ENCODE peak calls at places on chromosomes 13 and 19, in four cellular contexts. Q, X, D and J are unnamed samples.

GRCh38 chr13:25167349-25167748 is 4.7 kb downstream of the AMER2 start:
- DNase-seq in Q (no peak), X (no peak), D (no peak), J (no peak)

GRCh38 chr13:98504371-98504963 is 72.4 kb downstream of the STK24 start:
- DNase-seq in Q (no peak), X (no peak), D (no peak), J (no peak)

GRCh38 chr19:30731596-30731995 is 359.4 kb downstream of the ZNF536 start:
- DNase-seq in Q (no peak), X (no peak), D (no peak), J (no peak)

GRCh38 chr19:3108775-3109174 is 14.6 kb downstream of the GNA11 start:
- DNase-seq in Q (peak), X (peak), D (peak), J (no peak)

GRCh38 chr13:110187501-110188161 is 119.3 kb downstream of the COL4A1 start:
- DNase-seq in Q (no peak), X (no peak), D (peak), J (no peak)

GRCh38 chr19:55158848-55159793 is 1.6 kb upstream of the TNNI3 start:
- DNase-seq in Q (no peak), X (no peak), D (peak), J (no peak)

GRCh38 chr13:32234914-32235313 is 80.2 kb downstream of the ZAR1L start:
- DNase-seq in Q (no peak), X (no peak), D (no peak), J (no peak)

GRCh38 chr19:6916952-6917351 is 29.6 kb downstream of the ADGRE1 start:
- DNase-seq in Q (no peak), X (no peak), D (no peak), J (no peak)

GRCh38 chr13:114049026-114049425 is 75.2 kb upstream of the C13orf46 start:
- DNase-seq in Q (no peak), X (no peak), D (no peak), J (no peak)

GRCh38 chr13:107586216-107586615 is 629.1 kb downstream of the LIG4 start:
- DNase-seq in Q (no peak), X (no peak), D (no peak), J (no peak)

GRCh38 chr19:15328312-15328711 is 4.0 kb downstream of the BRD4 start:
- DNase-seq in Q (peak), X (no peak), D (peak), J (no peak)

GRCh38 chr13:46288570-46289259 is 77.0 kb downstream of the LRRC63 start:
- DNase-seq in Q (no peak), X (peak), D (peak), J (no peak)

GRCh38 chr13:28624707-28625432 is 34.1 kb upstream of the POMP start:
- DNase-seq in Q (no peak), X (no peak), D (no peak), J (no peak)

GRCh38 chr13:30870049-30870884 is 35.8 kb upstream of the MEDAG start:
- DNase-seq in Q (peak), X (no peak), D (no peak), J (peak)

GRCh38 chr13:86486582-86486981 is 687.4 kb upstream of the SLITRK6 start:
- DNase-seq in Q (no peak), X (no peak), D (no peak), J (no peak)

GRCh38 chr19:37654525-37654832 is 786 bp downstream of the ZFP30 start:
- DNase-seq in Q (no peak), X (peak), D (peak), J (no peak)

GRCh38 chr13:52851153-52851962 is 2.9 kb upstream of the PCDH8 start:
- DNase-seq in Q (peak), X (no peak), D (peak), J (no peak)

GRCh38 chr19:11675569-11675968 is 63.2 kb downstream of the ZNF823 start:
- DNase-seq in Q (no peak), X (no peak), D (no peak), J (no peak)

GRCh38 chr19:11678504-11678903 is 60.2 kb downstream of the ZNF823 start:
- DNase-seq in Q (no peak), X (no peak), D (no peak), J (no peak)

GRCh38 chr19:11674067-11674492 is 64.7 kb downstream of the ZNF823 start:
- DNase-seq in Q (no peak), X (no peak), D (no peak), J (no peak)

GRCh38 chr19:11673608-11674041 is 65.1 kb downstream of the ZNF823 start:
- DNase-seq in Q (peak), X (no peak), D (peak), J (peak)
- H3K27ac ChIP-seq in Q (peak), X (no peak), D (peak), J (no peak)

GRCh38 chr19:48754950-48755645 is at the start of gene FGF21:
- DNase-seq in Q (no peak), X (no peak), D (no peak), J (no peak)
- H3K27ac ChIP-seq in Q (no peak), X (no peak), D (no peak), J (no peak)

DNA sequence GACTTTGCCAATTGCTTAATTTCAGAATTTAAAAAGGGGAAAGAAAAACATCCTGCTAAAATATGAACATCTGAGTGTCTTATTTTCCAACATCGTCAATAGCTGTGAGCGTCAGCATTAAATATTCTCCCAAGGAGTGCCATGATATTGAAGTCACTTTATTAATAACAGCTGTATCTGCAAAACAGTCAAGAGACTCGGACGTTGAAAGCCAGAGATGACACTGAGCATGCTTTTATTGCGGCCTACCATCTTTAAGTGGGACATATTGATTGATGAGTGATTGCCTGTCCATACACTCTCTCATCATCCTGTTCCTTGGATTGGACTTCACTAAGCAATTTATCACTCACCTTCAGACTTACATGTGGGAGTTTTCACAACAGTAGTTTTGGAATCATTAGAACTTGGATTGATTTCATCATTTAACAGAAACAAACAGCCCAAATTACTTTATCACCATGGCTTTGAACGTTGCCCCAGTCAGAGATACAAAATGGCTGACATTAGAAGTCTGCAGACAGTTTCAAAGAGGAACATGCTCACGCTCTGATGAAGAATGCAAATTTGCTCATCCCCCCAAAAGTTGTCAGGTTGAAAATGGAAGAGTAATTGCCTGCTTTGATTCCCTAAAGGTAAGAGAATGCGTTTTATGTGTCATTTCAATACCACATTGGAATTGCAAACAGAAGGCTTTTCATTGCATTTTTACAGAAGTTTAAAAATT is 53.8 kb downstream of the MBNL2 start:
- DNase-seq in Q (no peak), X (no peak), D (no peak), J (no peak)
- H3K27ac ChIP-seq in Q (no peak), X (no peak), D (no peak), J (peak)

DNA sequence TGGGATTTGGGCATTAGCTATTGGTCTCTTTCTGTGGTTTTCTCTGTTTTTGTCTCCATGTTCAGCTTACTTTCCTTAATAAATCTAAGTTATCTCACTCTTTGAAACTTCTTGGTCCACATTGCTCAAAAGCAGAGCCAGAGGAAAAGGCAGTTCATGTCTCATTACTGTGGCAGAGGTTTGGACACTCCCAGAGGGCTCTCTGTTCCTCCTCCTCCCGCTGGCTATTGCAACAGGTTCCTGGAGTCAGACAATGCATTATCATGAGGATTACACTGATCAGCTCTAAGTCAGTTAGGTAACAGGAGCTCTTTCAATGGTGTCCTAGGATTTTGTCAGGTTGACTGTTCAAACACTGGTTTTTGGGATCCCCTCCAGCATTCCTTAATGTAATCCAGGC is 298.8 kb downstream of the NDFIP2 start:
- DNase-seq in Q (no peak), X (no peak), D (no peak), J (no peak)
- H3K27ac ChIP-seq in Q (no peak), X (no peak), D (no peak), J (no peak)

DNA sequence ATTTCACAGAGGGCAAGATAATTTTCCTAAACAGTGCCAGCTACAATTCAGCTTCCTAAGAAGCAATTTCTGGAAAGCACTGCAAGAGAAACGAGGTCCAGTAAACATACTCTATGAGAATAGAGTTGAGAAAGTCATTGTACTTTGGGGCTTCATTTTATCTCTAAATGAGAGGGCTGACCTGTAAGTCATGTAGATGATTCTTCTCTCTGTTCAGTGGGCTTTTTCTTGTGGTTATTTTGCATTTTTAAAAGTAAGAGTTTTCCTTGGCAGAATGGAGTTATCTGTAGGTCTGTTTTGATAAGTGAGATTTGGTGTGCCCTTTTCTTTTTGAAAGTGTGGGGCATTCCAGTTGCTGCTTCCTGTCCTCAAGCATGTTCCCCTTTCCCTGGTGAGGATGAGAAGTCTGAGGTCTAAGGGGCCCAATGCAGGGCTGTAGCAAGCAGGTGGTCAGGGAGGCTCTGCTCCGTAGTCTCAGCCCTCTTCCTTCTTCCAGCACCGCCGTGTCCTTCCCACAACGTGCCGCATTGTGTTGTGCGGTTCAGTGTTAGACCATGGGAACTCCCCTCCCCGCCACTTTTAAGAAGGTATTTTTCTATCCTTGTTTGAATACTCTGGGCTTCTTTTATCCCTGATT is 86.3 kb downstream of the ARHGEF7 start:
- DNase-seq in Q (no peak), X (no peak), D (no peak), J (no peak)
- H3K27ac ChIP-seq in Q (peak), X (no peak), D (no peak), J (no peak)

GRCh38 chr19:16402076-16402475 is 69.7 kb downstream of the EPS15L1 start:
- DNase-seq in Q (no peak), X (no peak), D (no peak), J (no peak)
- H3K27ac ChIP-seq in Q (no peak), X (no peak), D (no peak), J (peak)

DNA sequence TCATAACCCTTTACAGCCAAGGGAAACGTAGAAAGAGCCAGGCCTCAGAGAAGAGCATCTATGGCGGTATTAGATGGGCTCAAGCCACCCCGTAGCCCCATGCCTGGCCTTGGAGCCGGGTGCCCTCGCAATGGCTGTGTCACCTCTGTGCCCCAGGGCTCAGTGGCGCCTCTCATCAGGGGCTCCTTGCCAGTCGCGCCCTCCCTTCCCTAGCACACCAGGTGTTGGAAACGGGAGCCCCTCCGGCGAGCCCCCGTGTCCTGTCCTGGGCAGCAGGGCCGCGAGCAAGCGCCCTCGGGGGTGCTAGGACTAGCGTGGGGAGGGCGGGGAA is 453 bp downstream of the ZNF256 start:
- DNase-seq in Q (no peak), X (no peak), D (peak), J (no peak)
- H3K27ac ChIP-seq in Q (peak), X (peak), D (peak), J (peak)

GRCh38 chr19:42246869-42247630 is 4.6 kb upstream of the GSK3A start:
- DNase-seq in Q (no peak), X (no peak), D (no peak), J (no peak)

GRCh38 chr19:42248270-42249148 is 6.1 kb upstream of the GSK3A start:
- DNase-seq in Q (no peak), X (no peak), D (no peak), J (no peak)

GRCh38 chr19:42247631-42248199 is 5.3 kb upstream of the GSK3A start:
- DNase-seq in Q (no peak), X (no peak), D (no peak), J (no peak)

GRCh38 chr19:42244452-42245220 is 2.2 kb upstream of the GSK3A start:
- DNase-seq in Q (peak), X (peak), D (peak), J (peak)

GRCh38 chr19:42246143-42246868 is 3.9 kb upstream of the GSK3A start:
- DNase-seq in Q (peak), X (no peak), D (peak), J (peak)
- H3K27ac ChIP-seq in Q (peak), X (no peak), D (peak), J (peak)

GRCh38 chr19:51372021-51372648 is 319 bp downstream of the NKG7 start:
- DNase-seq in Q (no peak), X (no peak), D (no peak), J (no peak)
- H3K27ac ChIP-seq in Q (peak), X (no peak), D (no peak), J (no peak)

DNA sequence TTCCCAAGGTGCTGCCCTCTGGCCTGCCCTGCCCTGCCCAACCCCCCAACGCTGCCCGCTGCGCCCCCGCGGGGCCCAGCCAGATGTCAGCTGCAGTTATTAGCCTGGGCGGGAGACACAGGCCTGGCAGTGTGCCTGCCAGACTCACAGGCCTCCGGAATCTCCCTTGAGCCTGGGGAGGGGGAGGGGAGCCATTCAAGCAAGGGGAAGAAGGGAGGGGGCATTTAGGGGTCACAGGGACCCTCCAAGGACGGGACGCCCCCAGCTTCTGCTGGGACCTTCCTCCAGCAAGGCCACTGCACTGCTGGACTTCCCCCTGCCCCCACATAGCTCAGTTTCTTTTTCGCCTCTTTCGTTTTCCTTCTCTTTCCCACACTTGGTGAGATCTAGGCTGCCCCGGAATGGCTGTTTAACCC is 2.6 kb upstream of the JUNB start:
- DNase-seq in Q (peak), X (no peak), D (peak), J (peak)
- H3K27ac ChIP-seq in Q (peak), X (peak), D (peak), J (peak)